ENCODE peak calls at places on chromosome 12, in eight cellular contexts. J is activated naive CD8-positive, alpha-beta T cell treated with anti-CD3 and anti-CD28 coated beads, Interleukin-2, amount 50 U/mL, for 16 hours; K is fibroblast of pulmonary artery; P is WTC11; M is effector memory CD8-positive, alpha-beta T cell; I is testis; R is GM10248; O is iris pigment epithelial cell. Z is an unnamed sample.

GRCh38 chr12:2324375-2324774 is 271.6 kb downstream of the CACNA1C start:
- DNase-seq in I (no peak), P (no peak), M (no peak), R (no peak), J (no peak), K (no peak), O (no peak), Z (peak)

GRCh38 chr12:109783965-109784244 is 49.3 kb downstream of the TRPV4 start:
- DNase-seq in I (no peak), J (no peak), K (no peak), O (no peak), P (no peak), R (no peak), M (no peak), Z (no peak)

GRCh38 chr12:120468271-120468845 is 1.2 kb downstream of the SRSF9 start:
- DNase-seq in O (peak), M (no peak), K (peak), P (peak), R (peak), J (no peak), I (peak), Z (no peak)

GRCh38 chr12:128259556-128260070 is 7.4 kb upstream of the TMEM132C start:
- DNase-seq in J (no peak), K (peak), M (no peak), R (no peak), P (no peak), O (peak), I (peak), Z (peak)

GRCh38 chr12:3019005-3019680 is 58.0 kb upstream of the TSPAN9 start:
- DNase-seq in P (no peak), O (no peak), M (no peak), R (no peak), J (no peak), K (no peak), I (no peak), Z (no peak)

GRCh38 chr12:52806169-52806811 is 7.6 kb downstream of the KRT4 start:
- DNase-seq in K (no peak), M (no peak), I (no peak), O (no peak), P (no peak), J (no peak), R (no peak), Z (no peak)

GRCh38 chr12:48105321-48105866 is 485 bp downstream of the SENP1 start:
- DNase-seq in R (peak), I (no peak), J (no peak), K (peak), O (peak), P (no peak), M (peak), Z (peak)

GRCh38 chr12:58920956-58921861 is 905 bp upstream of the LRIG3 start:
- DNase-seq in K (no peak), R (no peak), I (no peak), J (no peak), O (no peak), P (no peak), M (no peak), Z (peak)

GRCh38 chr12:25937096-25937495 is 21.4 kb upstream of the RASSF8 start:
- DNase-seq in K (no peak), J (no peak), M (no peak), O (no peak), I (no peak), R (no peak), P (no peak), Z (no peak)

GRCh38 chr12:3342051-3342450 is 149.0 kb upstream of the PRMT8 start:
- DNase-seq in I (peak), O (peak), M (no peak), K (peak), J (no peak), R (no peak), P (peak), Z (no peak)

GRCh38 chr12:76030378-76031080 is 1.0 kb downstream of the PHLDA1 start:
- DNase-seq in I (peak), K (peak), J (no peak), R (peak), M (peak), P (peak), O (peak), Z (peak)

GRCh38 chr12:104667139-104667538 is 210.4 kb downstream of the CHST11 start:
- DNase-seq in O (peak), I (no peak), M (no peak), P (no peak), R (no peak), K (peak), J (no peak), Z (no peak)

GRCh38 chr12:124700810-124701594 is 133.6 kb upstream of the NCOR2 start:
- DNase-seq in R (no peak), P (no peak), O (peak), J (no peak), I (peak), K (peak), M (no peak), Z (no peak)

GRCh38 chr12:30925607-30926242 is 823 bp upstream of the TSPAN11 start:
- DNase-seq in I (no peak), P (no peak), M (no peak), O (no peak), J (no peak), R (no peak), K (no peak), Z (no peak)

GRCh38 chr12:47247418-47247817 is 167.7 kb upstream of the AMIGO2 start:
- DNase-seq in R (no peak), J (no peak), O (no peak), K (no peak), I (no peak), P (no peak), M (no peak), Z (peak)

GRCh38 chr12:89416049-89416792 is 63.9 kb upstream of the DUSP6 start:
- DNase-seq in R (no peak), K (no peak), O (no peak), I (no peak), J (no peak), P (no peak), M (no peak), Z (no peak)

GRCh38 chr12:5971194-5971850 is 26.3 kb upstream of the ANO2 start:
- DNase-seq in O (no peak), K (no peak), J (no peak), I (no peak), R (no peak), M (no peak), P (no peak), Z (no peak)

GRCh38 chr12:56229819-56230448 is at the start of gene SLC39A5:
- DNase-seq in J (no peak), K (no peak), I (no peak), M (no peak), P (no peak), O (no peak), R (no peak), Z (peak)

GRCh38 chr12:86373813-86374212 is 117.6 kb upstream of the MGAT4C start:
- DNase-seq in J (no peak), I (no peak), M (no peak), K (no peak), R (no peak), P (no peak), O (no peak), Z (no peak)

GRCh38 chr12:54870048-54870447 is 15.7 kb downstream of the MUCL1 start:
- DNase-seq in O (no peak), J (no peak), P (no peak), R (no peak), I (no peak), K (no peak), M (no peak), Z (no peak)

GRCh38 chr12:132451172-132451835 is 38.6 kb upstream of the FBRSL1 start:
- DNase-seq in P (no peak), O (no peak), I (no peak), J (no peak), R (peak), M (no peak), K (no peak), Z (no peak)